ENCODE peak calls at places on chromosomes 6 and 20, in four cellular contexts. One of them, this sample, is unnamed.

GRCh38 chr6:1316482-1317220 is 4.8 kb downstream of the FOXQ1 start:
- DNase-seq in GM23338: peak; percentile 74
- DNase-seq in tibial nerve: no peak
- DNase-seq in heart left ventricle: no peak
- DNase-seq in this sample: no peak

GRCh38 chr6:107128577-107128976 is 13.3 kb upstream of the BEND3 start:
- DNase-seq in GM23338: no peak
- DNase-seq in tibial nerve: no peak
- DNase-seq in heart left ventricle: no peak
- DNase-seq in this sample: no peak

GRCh38 chr20:363319-364078 is 16.6 kb downstream of the NRSN2 start:
- DNase-seq in GM23338: no peak
- DNase-seq in tibial nerve: no peak
- DNase-seq in heart left ventricle: no peak
- DNase-seq in this sample: no peak

GRCh38 chr6:35751594-35751993 is 14.8 kb downstream of the ARMC12 start:
- DNase-seq in GM23338: no peak
- DNase-seq in tibial nerve: no peak
- DNase-seq in heart left ventricle: no peak
- DNase-seq in this sample: no peak

GRCh38 chr6:5082487-5083306 is 2.4 kb upstream of the PPP1R3G start:
- DNase-seq in GM23338: no peak
- DNase-seq in tibial nerve: no peak
- DNase-seq in heart left ventricle: no peak
- DNase-seq in this sample: no peak

GRCh38 chr6:166611631-166612030 is 15.4 kb downstream of the RPS6KA2 start:
- DNase-seq in GM23338: no peak
- DNase-seq in tibial nerve: no peak
- DNase-seq in heart left ventricle: no peak
- DNase-seq in this sample: no peak

GRCh38 chr20:9286501-9286900 is 217.6 kb downstream of the PLCB4 start:
- DNase-seq in GM23338: no peak
- DNase-seq in tibial nerve: no peak
- DNase-seq in heart left ventricle: no peak
- DNase-seq in this sample: no peak

GRCh38 chr6:77089776-77090175 is 373.5 kb downstream of the HTR1B start:
- DNase-seq in GM23338: no peak
- DNase-seq in tibial nerve: no peak
- DNase-seq in heart left ventricle: no peak
- DNase-seq in this sample: no peak

GRCh38 chr6:27502508-27503435 is 29.9 kb upstream of the ZNF184 start:
- DNase-seq in GM23338: peak; percentile 80
- DNase-seq in tibial nerve: peak; percentile 78
- DNase-seq in heart left ventricle: peak; percentile 41
- DNase-seq in this sample: peak; percentile 29

GRCh38 chr6:150617496-150618460 is 18.1 kb downstream of the PLEKHG1 start:
- DNase-seq in GM23338: no peak
- DNase-seq in tibial nerve: no peak
- DNase-seq in heart left ventricle: no peak
- DNase-seq in this sample: no peak

GRCh38 chr6:46491201-46491788 is at the start of gene RCAN2:
- DNase-seq in GM23338: peak; percentile 91
- DNase-seq in tibial nerve: peak; percentile 16
- DNase-seq in heart left ventricle: peak; percentile 88
- DNase-seq in this sample: peak; percentile 48

GRCh38 chr20:51661609-51662178 is 106.5 kb downstream of the ATP9A start:
- DNase-seq in GM23338: no peak
- DNase-seq in tibial nerve: no peak
- DNase-seq in heart left ventricle: no peak
- DNase-seq in this sample: no peak

GRCh38 chr6:44497807-44498206 is 110.3 kb downstream of the CDC5L start:
- DNase-seq in GM23338: no peak
- DNase-seq in tibial nerve: no peak
- DNase-seq in heart left ventricle: no peak
- DNase-seq in this sample: no peak

GRCh38 chr20:7371518-7372158 is 568.6 kb downstream of the HAO1 start:
- DNase-seq in GM23338: no peak
- DNase-seq in tibial nerve: no peak
- DNase-seq in heart left ventricle: no peak
- DNase-seq in this sample: no peak

GRCh38 chr20:63682384-63683139 is 13.9 kb upstream of the TNFRSF6B start:
- DNase-seq in GM23338: no peak
- DNase-seq in tibial nerve: peak; percentile 46
- DNase-seq in heart left ventricle: peak; percentile 88
- DNase-seq in this sample: peak; percentile 93

GRCh38 chr20:15643713-15644112 is 929.5 kb downstream of the KIF16B start:
- DNase-seq in GM23338: peak; percentile 43
- DNase-seq in tibial nerve: no peak
- DNase-seq in heart left ventricle: no peak
- DNase-seq in this sample: no peak

GRCh38 chr20:36173451-36173933 is 19.0 kb downstream of the EPB41L1 start:
- DNase-seq in GM23338: peak; percentile 88
- DNase-seq in tibial nerve: no peak
- DNase-seq in heart left ventricle: peak; percentile 56
- DNase-seq in this sample: no peak

GRCh38 chr6:161744211-161745067 is 470.6 kb upstream of the AGPAT4 start:
- DNase-seq in GM23338: no peak
- DNase-seq in tibial nerve: no peak
- DNase-seq in heart left ventricle: no peak
- DNase-seq in this sample: no peak

GRCh38 chr20:48679603-48680002 is 148.2 kb downstream of the PREX1 start:
- DNase-seq in GM23338: peak; percentile 82
- DNase-seq in tibial nerve: no peak
- DNase-seq in heart left ventricle: no peak
- DNase-seq in this sample: no peak

GRCh38 chr6:166341464-166341863 is 881 bp downstream of the SFT2D1 start:
- DNase-seq in GM23338: no peak
- DNase-seq in tibial nerve: no peak
- DNase-seq in heart left ventricle: no peak
- DNase-seq in this sample: no peak

GRCh38 chr6:37173573-37174195 is 3.7 kb downstream of the PIM1 start:
- DNase-seq in GM23338: no peak
- DNase-seq in tibial nerve: no peak
- DNase-seq in heart left ventricle: no peak
- DNase-seq in this sample: no peak

GRCh38 chr6:151044465-151045441 is 179.3 kb downstream of the MTHFD1L start:
- DNase-seq in GM23338: peak; percentile 26
- DNase-seq in tibial nerve: peak; percentile 62
- DNase-seq in heart left ventricle: peak; percentile 80
- DNase-seq in this sample: peak; percentile 86

GRCh38 chr6:148565931-148566663 is 180.7 kb upstream of the UST start:
- DNase-seq in GM23338: no peak
- DNase-seq in tibial nerve: no peak
- DNase-seq in heart left ventricle: peak; percentile 67
- DNase-seq in this sample: peak; percentile 78

GRCh38 chr20:60255866-60256265 is 297.6 kb downstream of the CDH26 start:
- DNase-seq in GM23338: no peak
- DNase-seq in tibial nerve: no peak
- DNase-seq in heart left ventricle: no peak
- DNase-seq in this sample: no peak

GRCh38 chr6:116398366-116399005 is 27.7 kb downstream of the DSE start:
- DNase-seq in GM23338: no peak
- DNase-seq in tibial nerve: no peak
- DNase-seq in heart left ventricle: no peak
- DNase-seq in this sample: no peak

GRCh38 chr6:28982476-28983266 is 22.4 kb downstream of the ZNF311 start:
- DNase-seq in GM23338: peak; percentile 64
- DNase-seq in tibial nerve: peak; percentile 20
- DNase-seq in heart left ventricle: no peak
- DNase-seq in this sample: no peak

GRCh38 chr20:50528804-50529351 is 18.7 kb downstream of the PTPN1 start:
- DNase-seq in GM23338: no peak
- DNase-seq in tibial nerve: no peak
- DNase-seq in heart left ventricle: no peak
- DNase-seq in this sample: no peak

GRCh38 chr6:158514176-158514575 is 45.7 kb upstream of the TMEM181 start:
- DNase-seq in GM23338: no peak
- DNase-seq in tibial nerve: no peak
- DNase-seq in heart left ventricle: no peak
- DNase-seq in this sample: no peak

GRCh38 chr20:11880694-11881093 is 37.0 kb upstream of the BTBD3 start:
- DNase-seq in GM23338: no peak
- DNase-seq in tibial nerve: no peak
- DNase-seq in heart left ventricle: no peak
- DNase-seq in this sample: no peak

GRCh38 chr6:25874822-25875562 is 949 bp upstream of the SLC17A3 start:
- DNase-seq in GM23338: no peak
- DNase-seq in tibial nerve: no peak
- DNase-seq in heart left ventricle: no peak
- DNase-seq in this sample: no peak

GRCh38 chr6:33249732-33250625 is 21.7 kb downstream of the VPS52 start:
- DNase-seq in GM23338: no peak
- DNase-seq in tibial nerve: no peak
- DNase-seq in heart left ventricle: peak; percentile 48
- DNase-seq in this sample: no peak

GRCh38 chr20:59988141-59988540 is 29.9 kb downstream of the CDH26 start:
- DNase-seq in GM23338: no peak
- DNase-seq in tibial nerve: no peak
- DNase-seq in heart left ventricle: no peak
- DNase-seq in this sample: no peak

GRCh38 chr6:110328231-110328630 is 29.9 kb downstream of the METTL24 start:
- DNase-seq in GM23338: no peak
- DNase-seq in tibial nerve: no peak
- DNase-seq in heart left ventricle: no peak
- DNase-seq in this sample: no peak

GRCh38 chr6:45479834-45480696 is 102.3 kb upstream of the SUPT3H start:
- DNase-seq in GM23338: no peak
- DNase-seq in tibial nerve: peak; percentile 19
- DNase-seq in heart left ventricle: no peak
- DNase-seq in this sample: no peak

GRCh38 chr20:56579261-56579660 is 46.2 kb downstream of the FAM209B start:
- DNase-seq in GM23338: peak; percentile 2
- DNase-seq in tibial nerve: no peak
- DNase-seq in heart left ventricle: no peak
- DNase-seq in this sample: no peak

GRCh38 chr20:45154183-45154582 is 20.5 kb upstream of the PI3 start:
- DNase-seq in GM23338: peak; percentile 8
- DNase-seq in tibial nerve: no peak
- DNase-seq in heart left ventricle: no peak
- DNase-seq in this sample: no peak

DNA sequence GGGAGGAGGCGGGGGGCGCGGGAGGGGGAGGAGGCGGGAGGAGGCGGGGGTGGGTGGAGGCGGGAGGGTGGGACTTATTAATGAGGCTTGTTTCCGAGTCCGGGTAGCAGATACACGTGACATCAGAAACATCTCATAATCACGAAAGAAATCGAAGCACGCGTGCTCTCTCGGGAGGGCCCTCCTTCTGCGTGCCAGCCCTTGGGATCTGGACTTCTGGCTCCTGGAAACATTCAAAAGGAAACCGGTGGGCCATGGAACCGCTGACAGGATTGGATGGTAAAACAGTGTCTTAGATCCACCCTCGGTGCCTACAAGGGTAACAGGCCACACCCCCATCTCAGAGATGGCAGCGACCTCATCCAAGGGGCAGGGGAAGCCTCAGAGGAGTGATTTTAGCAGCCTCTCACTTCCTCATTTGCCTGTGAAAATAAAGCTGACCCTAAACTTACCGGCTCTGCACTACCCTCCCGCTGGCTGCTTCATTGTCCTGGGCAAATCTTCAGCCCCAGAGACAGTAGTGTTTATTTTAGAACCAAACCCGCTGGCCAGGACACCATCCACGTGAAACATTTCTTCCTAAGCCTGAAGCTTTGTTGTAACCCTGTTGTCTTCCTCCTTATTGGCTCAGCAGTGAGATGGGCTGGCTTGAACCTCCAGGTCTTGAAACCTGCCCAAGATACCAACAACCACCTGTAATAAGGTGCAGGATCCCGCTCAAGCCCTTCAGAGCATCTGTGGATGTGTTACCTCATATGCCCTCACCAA is 97.5 kb downstream of the PSMG4 start:
- DNase-seq in GM23338: peak; percentile 91
- DNase-seq in tibial nerve: peak; percentile 78
- DNase-seq in heart left ventricle: peak; percentile 75
- DNase-seq in this sample: peak; percentile 27
- H3K27ac ChIP-seq in GM23338: peak overlapping the region; percentile 92
- H3K27ac ChIP-seq in tibial nerve: peak overlapping the region; percentile 89
- H3K27ac ChIP-seq in heart left ventricle: peak overlapping the region; percentile 81
- H3K27ac ChIP-seq in this sample: peak overlapping the region; percentile 86

GRCh38 chr6:32176476-32177181 is 745 bp upstream of the AGPAT1 start:
- DNase-seq in GM23338: no peak
- DNase-seq in tibial nerve: no peak
- DNase-seq in heart left ventricle: no peak
- DNase-seq in this sample: no peak

GRCh38 chr6:32177182-32177787 is 920 bp upstream of the RNF5 start:
- DNase-seq in GM23338: peak; percentile 85
- DNase-seq in tibial nerve: no peak
- DNase-seq in heart left ventricle: no peak
- DNase-seq in this sample: no peak

GRCh38 chr6:32175322-32175710 is 568 bp downstream of the AGPAT1 start:
- DNase-seq in GM23338: peak; percentile 30
- DNase-seq in tibial nerve: no peak
- DNase-seq in heart left ventricle: no peak
- DNase-seq in this sample: no peak

GRCh38 chr6:32174416-32174815 is 1.5 kb downstream of the AGPAT1 start:
- DNase-seq in GM23338: no peak
- DNase-seq in tibial nerve: no peak
- DNase-seq in heart left ventricle: no peak
- DNase-seq in this sample: no peak

GRCh38 chr6:32175711-32176475 is at the start of gene AGPAT1:
- DNase-seq in GM23338: peak; percentile 98
- DNase-seq in tibial nerve: peak; percentile 97
- DNase-seq in heart left ventricle: peak; percentile 99
- DNase-seq in this sample: peak; percentile 97
- TF ChIP-seq CTCF in GM23338: no peak
- TF ChIP-seq CTCF in tibial nerve: no peak
- TF ChIP-seq CTCF in heart left ventricle: no peak
- TF ChIP-seq CTCF in this sample: no peak

DNA sequence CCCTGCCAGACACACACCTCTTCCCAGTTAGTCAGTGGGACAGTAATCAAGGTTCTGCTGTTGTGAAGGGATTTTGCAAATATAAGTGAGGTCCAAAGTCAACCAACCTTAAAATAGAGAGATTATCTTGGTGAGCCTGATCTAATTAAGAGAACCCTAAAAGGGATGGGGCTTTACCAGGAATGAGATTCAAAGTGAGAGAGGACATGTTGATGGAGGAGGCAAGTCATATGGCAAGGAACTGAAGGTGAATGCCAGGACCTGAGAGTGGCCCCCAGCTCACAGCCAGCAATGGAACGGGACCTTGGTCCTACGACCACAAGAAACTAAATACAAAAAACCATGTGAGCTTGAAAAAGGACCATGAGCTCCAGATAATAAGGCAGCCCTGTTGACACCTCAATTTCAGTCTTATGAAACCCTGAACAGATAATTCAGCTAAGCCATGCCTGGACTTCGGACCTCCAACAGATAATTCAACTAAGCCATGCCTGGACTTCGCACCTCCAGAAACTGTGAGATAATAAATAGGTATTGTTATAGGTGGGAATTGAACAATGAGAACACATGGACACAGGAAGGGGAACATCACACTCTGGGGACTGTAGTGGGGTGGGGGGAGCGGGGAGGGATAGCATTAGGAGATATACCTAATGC is 253.4 kb downstream of the GMPR start:
- DNase-seq in GM23338: no peak
- DNase-seq in tibial nerve: no peak
- DNase-seq in heart left ventricle: no peak
- DNase-seq in this sample: no peak
- H3K4me1 ChIP-seq in GM23338: peaks cover 38% of the 10 kb centered on the region
- H3K4me1 ChIP-seq in tibial nerve: no peaks in the 10 kb centered on the region
- H3K4me1 ChIP-seq in heart left ventricle: peaks cover 15% of the 10 kb centered on the region
- H3K4me1 ChIP-seq in this sample: peaks cover 8% of the 10 kb centered on the region

GRCh38 chr6:146587448-146587847 is 11.3 kb upstream of the ADGB start:
- DNase-seq in GM23338: no peak
- DNase-seq in tibial nerve: no peak
- DNase-seq in heart left ventricle: no peak
- DNase-seq in this sample: no peak
- H3K27ac ChIP-seq in GM23338: no peak overlapping the region
- H3K27ac ChIP-seq in tibial nerve: no peak overlapping the region
- H3K27ac ChIP-seq in heart left ventricle: no peak overlapping the region
- H3K27ac ChIP-seq in this sample: no peak overlapping the region